ENCODE peak calls at places on chromosome 13, in nine cellular contexts. A is colonic mucosa; O is uterus; Z is heart right ventricle; W is GM23338; T is CD4-positive, CD25-positive, alpha-beta regulatory T cell; H is cardiac muscle cell; S is astrocyte; V is naive thymus-derived CD4-positive, alpha-beta T cell. P is an unnamed sample.

GRCh38 chr13:81551036-81551435 is 1210.1 kb upstream of the SPRY2 start:
- DNase-seq in A (no peak), O (no peak), Z (no peak), W (no peak), T (no peak), H (no peak), S (no peak), V (no peak), P (no peak)

GRCh38 chr13:97329331-97329730 is 104.6 kb upstream of the RAP2A start:
- DNase-seq in A (no peak), O (no peak), Z (no peak), W (peak; percentile 14), T (no peak), H (no peak), S (peak; percentile 21), V (no peak), P (no peak)

GRCh38 chr13:110445183-110445582 is 116.3 kb downstream of the RAB20 start:
- DNase-seq in A (no peak), O (no peak), Z (no peak), W (no peak), T (no peak), H (no peak), S (peak; percentile 59), V (no peak), P (no peak)

GRCh38 chr13:93318538-93318937 is 91.9 kb downstream of the GPC6 start:
- DNase-seq in A (no peak), O (no peak), Z (no peak), W (peak; percentile 37), T (no peak), H (peak; percentile 9), S (peak; percentile 17), V (no peak), P (no peak)

GRCh38 chr13:105328212-105328611 is 1207.2 kb downstream of the EFNB2 start:
- DNase-seq in A (no peak), O (no peak), Z (no peak), W (no peak), T (no peak), H (no peak), S (no peak), V (no peak), P (no peak)

GRCh38 chr13:71864981-71865857 is 1.8 kb downstream of the DACH1 start:
- DNase-seq in A (peak; percentile 51), O (peak; percentile 18), Z (peak; percentile 16), W (peak; percentile 62), T (no peak), H (peak; percentile 51), S (peak; percentile 20), V (no peak), P (no peak)

GRCh38 chr13:92175330-92175729 is 776.9 kb downstream of the GPC5 start:
- DNase-seq in A (peak; percentile 20), O (no peak), Z (no peak), W (peak; percentile 67), T (no peak), H (peak; percentile 63), S (peak; percentile 76), V (no peak), P (no peak)

GRCh38 chr13:44853641-44854040 is 135.6 kb downstream of the NUFIP1 start:
- DNase-seq in A (peak; percentile 90), O (no peak), Z (no peak), W (no peak), T (no peak), H (no peak), S (no peak), V (no peak), P (no peak)

GRCh38 chr13:49679244-49679643 is 12.0 kb downstream of the EBPL start:
- DNase-seq in A (no peak), O (no peak), Z (no peak), W (no peak), T (no peak), H (no peak), S (no peak), V (no peak), P (no peak)

GRCh38 chr13:23794267-23795161 is 94.7 kb downstream of the MIPEP start:
- DNase-seq in A (no peak), O (no peak), Z (no peak), W (no peak), T (no peak), H (no peak), S (peak; percentile 63), V (no peak), P (peak; percentile 76)

GRCh38 chr13:109036091-109036490 is 406.7 kb downstream of the MYO16 start:
- DNase-seq in A (no peak), O (no peak), Z (no peak), W (no peak), T (no peak), H (no peak), S (peak; percentile 6), V (no peak), P (no peak)
- H3K4me3 ChIP-seq in A (no peak overlapping the region), O (no peak overlapping the region), Z (no peak overlapping the region), W (no peak overlapping the region), T (no peak overlapping the region), H (no peak overlapping the region), S (no peak overlapping the region), V (no peak overlapping the region), P (no peak overlapping the region)

GRCh38 chr13:46374710-46375109 is 12.3 kb downstream of the RUBCNL start:
- DNase-seq in A (no peak), O (no peak), Z (no peak), W (no peak), T (no peak), H (no peak), S (no peak), V (no peak), P (no peak)

GRCh38 chr13:46367622-46368327 is 19.3 kb downstream of the RUBCNL start:
- DNase-seq in A (no peak), O (no peak), Z (no peak), W (no peak), T (no peak), H (no peak), S (peak; percentile 53), V (no peak), P (no peak)

GRCh38 chr13:46372071-46372470 is 15.0 kb downstream of the RUBCNL start:
- DNase-seq in A (no peak), O (no peak), Z (no peak), W (no peak), T (no peak), H (no peak), S (no peak), V (no peak), P (no peak)

GRCh38 chr13:46373623-46374022 is 13.4 kb downstream of the RUBCNL start:
- DNase-seq in A (peak; percentile 61), O (no peak), Z (no peak), W (no peak), T (no peak), H (no peak), S (no peak), V (no peak), P (no peak)

DNA sequence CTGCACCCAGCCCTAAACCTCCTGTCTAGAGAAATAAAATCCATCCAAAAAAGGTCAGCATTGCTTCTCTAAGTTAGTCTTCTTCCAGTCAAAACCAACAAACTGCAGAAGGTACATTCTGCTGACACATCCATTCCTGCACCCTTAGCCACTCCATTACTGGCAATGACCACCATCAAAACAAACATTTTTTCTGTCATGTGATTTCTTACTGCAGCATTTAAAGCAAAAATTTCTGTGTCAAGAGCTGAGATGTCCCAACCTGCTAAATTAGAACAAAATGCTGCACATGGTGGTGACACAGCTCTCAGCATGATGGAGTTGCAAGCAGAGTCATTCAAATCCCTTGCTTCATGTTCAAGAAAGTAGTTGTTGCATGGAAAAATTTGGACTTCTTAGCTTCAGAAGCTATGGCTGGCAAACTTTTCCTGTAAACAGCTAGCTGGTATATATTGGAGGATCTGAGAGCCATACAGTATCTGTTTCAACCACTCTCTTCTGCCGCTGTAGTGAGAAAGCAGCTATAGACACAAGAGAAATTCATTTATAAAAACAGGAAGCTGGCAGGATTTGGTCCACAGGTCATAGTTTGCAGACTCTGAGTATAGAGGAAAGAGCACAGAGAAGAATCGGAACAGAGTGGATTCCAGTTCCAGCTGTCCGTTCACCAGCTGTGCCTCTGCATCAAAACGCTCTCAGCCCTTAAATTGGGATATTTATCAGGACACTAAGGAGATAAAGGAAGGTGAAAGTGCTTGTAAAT is 17.4 kb downstream of the RUBCNL start:
- DNase-seq in A (no peak), O (no peak), Z (no peak), W (no peak), T (no peak), H (no peak), S (peak; percentile 74), V (no peak), P (no peak)
- H3K4me3 ChIP-seq in A (no peak overlapping the region), O (no peak overlapping the region), Z (no peak overlapping the region), W (no peak overlapping the region), T (no peak overlapping the region), H (no peak overlapping the region), S (no peak overlapping the region), V (no peak overlapping the region), P (no peak overlapping the region)

DNA sequence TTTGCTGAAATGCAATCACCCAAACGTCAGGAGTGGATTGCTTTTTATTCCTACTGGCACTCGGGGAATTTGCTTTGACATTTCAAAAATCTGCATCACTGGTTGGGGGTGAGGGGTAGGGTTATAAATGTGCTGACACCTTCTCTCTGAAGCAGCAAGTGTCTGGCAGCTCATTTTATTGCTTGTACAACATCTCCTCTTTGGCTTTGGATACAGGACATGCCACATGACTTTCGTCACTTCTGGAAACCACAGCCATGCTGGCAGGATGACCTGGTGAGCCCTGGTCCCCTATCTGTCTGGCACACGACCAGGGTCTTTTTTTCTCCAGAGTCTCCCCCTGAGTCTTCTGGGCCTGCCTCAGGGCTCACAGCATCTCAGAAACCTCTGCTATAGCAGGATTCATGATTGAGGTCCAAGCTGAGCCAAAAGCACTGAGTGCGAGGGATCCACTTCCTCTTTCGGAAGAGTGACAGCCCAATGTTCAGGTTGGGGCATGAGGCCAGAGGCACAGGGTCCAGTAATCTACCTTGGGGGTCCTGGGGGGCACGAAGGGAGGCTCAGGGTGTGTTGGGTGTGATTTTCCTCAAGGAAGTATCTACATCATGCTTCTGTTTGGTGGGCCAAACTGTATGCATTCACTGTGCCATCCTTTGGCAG is 60.1 kb downstream of the HSPH1 start:
- DNase-seq in A (no peak), O (no peak), Z (peak; percentile 45), W (no peak), T (no peak), H (peak; percentile 12), S (no peak), V (no peak), P (no peak)
- H3K4me3 ChIP-seq in A (no peak overlapping the region), O (no peak overlapping the region), Z (no peak overlapping the region), W (no peak overlapping the region), T (no peak overlapping the region), H (no peak overlapping the region), S (no peak overlapping the region), V (no peak overlapping the region), P (no peak overlapping the region)

DNA sequence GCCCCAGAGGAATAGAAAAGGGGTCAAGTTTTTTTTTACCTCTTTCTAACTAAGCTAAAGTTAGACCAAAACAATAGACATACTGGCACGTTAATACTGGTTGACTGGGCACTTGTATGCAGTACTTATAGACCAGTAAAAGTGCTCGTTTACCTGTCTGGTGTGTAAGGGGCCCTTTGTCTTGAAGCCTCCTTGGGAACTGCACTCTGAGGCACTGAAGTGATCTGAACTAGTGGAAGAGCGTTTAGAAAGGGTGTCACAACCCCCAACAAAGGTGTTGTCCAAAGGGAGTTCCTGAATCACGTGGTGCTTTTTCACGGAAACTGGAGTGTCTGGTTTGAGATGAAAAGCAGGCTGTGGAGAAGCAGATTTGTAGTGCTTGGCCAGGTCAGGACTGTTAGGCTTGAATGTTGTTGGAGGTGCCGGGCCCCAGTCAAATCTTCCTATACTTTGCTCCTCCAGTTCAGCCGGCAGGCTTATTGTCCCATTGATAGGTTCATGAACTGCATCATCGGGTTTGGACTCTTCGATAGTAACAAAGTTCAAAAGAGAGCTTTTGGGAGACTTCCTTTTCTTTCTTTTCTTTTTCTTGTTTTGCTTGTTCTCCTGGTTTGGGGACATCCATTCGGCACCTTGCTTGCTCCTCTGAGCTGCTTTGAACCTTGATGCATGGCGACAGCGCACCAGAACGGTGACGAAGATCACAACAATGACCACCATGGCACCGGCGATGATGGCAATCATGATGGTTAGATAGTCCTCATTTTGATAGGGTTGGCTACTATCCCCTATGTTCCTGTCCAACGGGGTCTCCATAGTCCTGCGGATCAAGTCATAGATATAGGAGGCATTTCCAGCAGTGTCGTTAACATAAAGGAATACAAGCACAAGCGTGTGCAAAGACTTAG is 4.6 kb downstream of the PCDH9 start:
- DNase-seq in A (no peak), O (no peak), Z (no peak), W (no peak), T (no peak), H (no peak), S (no peak), V (no peak), P (no peak)
- H3K4me3 ChIP-seq in A (no peak overlapping the region), O (no peak overlapping the region), Z (peak overlapping the region; percentile 9), W (no peak overlapping the region), T (no peak overlapping the region), H (no peak overlapping the region), S (no peak overlapping the region), V (no peak overlapping the region), P (no peak overlapping the region)

P was measured in GM06990.